ENCODE peak calls at places on chromosome 10, in five cellular contexts. U, G, E, Q and M are unnamed samples. For H3K4me1 and H3K36me3, the result is how much of the 10 kb centered on the place peaks cover.

GRCh38 chr10:31304261-31304970 is 14.6 kb upstream of the ZEB1 start:
- DNase-seq in G (no peak), E (no peak), U (no peak), Q (no peak), M (no peak)

GRCh38 chr10:102815790-102816549 is 21.2 kb downstream of the CYP17A1 start:
- DNase-seq in G (peak), Q (no peak), E (no peak), U (peak), M (peak)

GRCh38 chr10:132603851-132604533 is 66.4 kb downstream of the INPP5A start:
- DNase-seq in U (no peak), Q (no peak), G (no peak), E (no peak), M (peak)

GRCh38 chr10:88565072-88565471 is 18.0 kb downstream of the RNLS start:
- DNase-seq in E (no peak), Q (no peak), U (no peak), G (no peak), M (no peak)

GRCh38 chr10:110857265-110858158 is 14.2 kb upstream of the PDCD4 start:
- DNase-seq in E (peak), U (no peak), G (no peak), Q (no peak), M (no peak)

GRCh38 chr10:118662228-118663035 is 67.0 kb upstream of the PRLHR start:
- DNase-seq in Q (no peak), G (no peak), U (no peak), E (no peak), M (no peak)

GRCh38 chr10:6621536-6621935 is 41.5 kb upstream of the PRKCQ start:
- DNase-seq in E (no peak), Q (no peak), G (no peak), U (no peak), M (no peak)

GRCh38 chr10:65323802-65324201 is 1602.0 kb upstream of the LRRTM3 start:
- DNase-seq in E (no peak), G (no peak), Q (no peak), U (no peak), M (no peak)

GRCh38 chr10:107834706-107835105 is 670.2 kb upstream of the SORCS1 start:
- DNase-seq in U (no peak), E (no peak), G (no peak), Q (no peak), M (no peak)

GRCh38 chr10:132272767-132273090 is 35.0 kb downstream of the STK32C start:
- DNase-seq in E (no peak), G (no peak), U (no peak), Q (no peak), M (peak)

GRCh38 chr10:554182-554848 is 135.2 kb downstream of the DIP2C start:
- DNase-seq in G (no peak), E (no peak), Q (no peak), U (no peak), M (no peak)

GRCh38 chr10:96645191-96645721 is 58.4 kb upstream of the TM9SF3 start:
- DNase-seq in E (no peak), Q (no peak), G (no peak), U (no peak), M (peak)

GRCh38 chr10:86964847-86965190 is 3.5 kb upstream of the ADIRF start:
- DNase-seq in U (no peak), G (peak), E (no peak), Q (no peak), M (no peak)

GRCh38 chr10:50510517-50511473 is 113.0 kb downstream of the SGMS1 start:
- DNase-seq in U (no peak), E (no peak), G (no peak), Q (no peak), M (no peak)

GRCh38 chr10:50512743-50513416 is 110.9 kb downstream of the SGMS1 start:
- DNase-seq in G (no peak), E (no peak), Q (no peak), U (no peak), M (no peak)

GRCh38 chr10:50513956-50514355 is 109.8 kb downstream of the SGMS1 start:
- DNase-seq in U (no peak), G (no peak), Q (no peak), E (no peak), M (no peak)

GRCh38 chr10:50512214-50512595 is 111.6 kb downstream of the SGMS1 start:
- DNase-seq in G (no peak), U (no peak), E (no peak), Q (no peak), M (no peak)

GRCh38 chr10:50511512-50512213 is 112.1 kb downstream of the SGMS1 start:
- DNase-seq in Q (no peak), U (no peak), G (no peak), E (no peak), M (no peak)
- H3K4me1 ChIP-seq in Q (under half), U (half or more), G (under half), E (under half), M (under half)

GRCh38 chr10:3113343-3113720 is 46.0 kb downstream of the PFKP start:
- DNase-seq in U (no peak), G (no peak), E (no peak), Q (no peak), M (peak)

GRCh38 chr10:3117486-3117885 is 50.1 kb downstream of the PFKP start:
- DNase-seq in U (no peak), G (no peak), Q (no peak), E (no peak), M (no peak)

GRCh38 chr10:3115685-3116084 is 48.3 kb downstream of the PFKP start:
- DNase-seq in G (no peak), E (no peak), Q (no peak), U (no peak), M (no peak)

GRCh38 chr10:3118621-3119020 is 51.3 kb downstream of the PFKP start:
- DNase-seq in G (no peak), U (no peak), Q (no peak), E (no peak), M (no peak)

DNA sequence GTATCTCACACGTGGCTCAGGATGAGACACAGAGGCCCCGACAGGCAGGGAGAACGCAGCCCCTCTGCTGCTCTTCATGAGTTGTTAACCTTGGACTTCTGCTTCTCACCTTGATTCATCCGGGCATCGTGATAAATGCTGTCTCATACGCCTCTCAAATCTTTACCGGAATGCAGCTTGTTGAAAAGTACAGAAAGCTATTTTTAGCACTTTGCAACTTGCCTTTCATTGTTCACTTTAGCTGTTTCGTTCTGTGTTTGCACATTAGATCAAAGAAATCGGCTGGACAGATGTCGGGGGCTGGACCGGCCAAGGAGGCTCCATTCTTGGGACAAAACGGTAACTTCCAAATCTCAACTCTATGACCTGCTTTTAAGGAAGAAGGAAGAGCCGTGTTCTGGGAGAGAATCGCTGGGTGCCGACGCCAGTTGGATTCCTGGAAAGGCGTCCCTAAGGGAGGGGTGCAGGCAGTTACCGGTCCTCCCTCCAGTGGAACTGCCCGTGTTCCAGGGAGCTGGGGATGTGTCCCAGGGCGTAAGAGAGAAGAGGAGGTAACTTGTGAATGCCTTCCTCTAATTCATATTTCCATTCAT is 49.3 kb downstream of the PFKP start:
- DNase-seq in Q (no peak), U (no peak), G (no peak), E (no peak), M (no peak)
- H3K36me3 ChIP-seq in Q (under half), U (half or more), G (half or more), E (under half), M (under half)

DNA sequence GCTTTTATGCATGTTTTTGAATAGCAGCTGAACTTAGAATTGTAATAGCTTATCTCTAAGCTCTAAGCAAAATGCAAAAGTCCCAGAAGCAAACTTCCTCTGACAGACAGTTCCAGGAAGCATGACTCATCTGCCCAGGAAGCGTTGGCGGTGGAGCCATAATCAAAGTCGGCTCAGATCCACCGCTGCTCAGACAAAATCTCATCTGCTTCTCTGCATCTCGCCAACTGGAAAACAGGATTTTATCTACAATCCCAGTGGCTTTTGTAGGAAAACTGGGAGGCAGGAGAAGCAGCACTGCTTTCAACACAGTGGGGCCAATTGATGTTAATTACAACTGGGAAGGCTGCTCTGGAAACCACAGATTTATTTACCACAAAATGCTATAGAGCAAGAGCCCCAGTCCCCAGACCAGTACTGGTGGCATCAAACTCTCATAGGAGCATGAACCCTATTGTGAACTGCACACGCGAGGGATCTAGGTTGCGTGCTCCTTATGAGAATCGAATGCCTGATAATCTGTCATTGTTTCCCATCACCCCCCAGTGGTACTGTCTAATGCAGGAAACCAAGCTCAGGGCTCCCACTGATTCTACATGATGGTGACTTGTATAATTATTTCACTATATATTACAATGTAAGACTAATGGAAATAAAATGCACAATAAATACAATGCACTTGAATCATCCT is 99.9 kb downstream of the CUBN start:
- DNase-seq in U (peak), G (peak), E (no peak), Q (peak), M (peak)
- H3K4me1 ChIP-seq in U (half or more), G (under half), E (under half), Q (half or more), M (under half)

GRCh38 chr10:70836319-70836718 is 20.6 kb downstream of the SGPL1 start:
- DNase-seq in E (no peak), G (no peak), U (no peak), Q (no peak), M (no peak)
- H3K36me3 ChIP-seq in E (under half), G (under half), U (under half), Q (under half), M (under half)

GRCh38 chr10:79289801-79290200 is 57.5 kb upstream of the PPIF start:
- DNase-seq in E (no peak), U (no peak), Q (no peak), G (no peak), M (no peak)

GRCh38 chr10:79284158-79284871 is 63.0 kb upstream of the PPIF start:
- DNase-seq in E (no peak), U (no peak), Q (no peak), G (no peak), M (no peak)

GRCh38 chr10:79285315-79286185 is 61.7 kb upstream of the PPIF start:
- DNase-seq in E (no peak), G (no peak), U (no peak), Q (no peak), M (no peak)

GRCh38 chr10:79286318-79286951 is 60.8 kb upstream of the PPIF start:
- DNase-seq in G (peak), U (peak), E (peak), Q (peak), M (peak)

GRCh38 chr10:79287973-79288715 is 59.1 kb upstream of the PPIF start:
- DNase-seq in U (no peak), E (no peak), G (no peak), Q (no peak), M (no peak)
- H3K4me1 ChIP-seq in U (half or more), E (under half), G (under half), Q (under half), M (under half)

GRCh38 chr10:11525503-11525902 is 85.9 kb downstream of the USP6NL start:
- DNase-seq in Q (no peak), E (no peak), G (no peak), U (peak), M (peak)
- H3K36me3 ChIP-seq in Q (under half), E (under half), G (under half), U (under half), M (under half)

GRCh38 chr10:42609872-42610271 is 28.5 kb downstream of the ZNF33B start:
- DNase-seq in U (no peak), E (no peak), Q (no peak), G (no peak), M (no peak)

GRCh38 chr10:42618424-42618823 is 19.9 kb downstream of the ZNF33B start:
- DNase-seq in Q (no peak), U (no peak), E (no peak), G (no peak), M (no peak)

GRCh38 chr10:42615419-42615818 is 23.0 kb downstream of the ZNF33B start:
- DNase-seq in U (no peak), E (no peak), Q (no peak), G (no peak), M (no peak)
- H3K4me1 ChIP-seq in U (under half), E (under half), Q (under half), G (under half), M (under half)

GRCh38 chr10:77854115-77854514 is 72.4 kb downstream of the DLG5 start:
- DNase-seq in G (no peak), Q (no peak), E (no peak), U (no peak), M (no peak)

GRCh38 chr10:77857272-77857671 is 69.3 kb downstream of the DLG5 start:
- DNase-seq in G (no peak), Q (peak), U (no peak), E (peak), M (no peak)

GRCh38 chr10:77855404-77856155 is 71.0 kb downstream of the DLG5 start:
- DNase-seq in U (no peak), Q (no peak), E (peak), G (no peak), M (no peak)

GRCh38 chr10:77859200-77859864 is 67.2 kb downstream of the DLG5 start:
- DNase-seq in Q (no peak), G (no peak), U (no peak), E (no peak), M (no peak)

GRCh38 chr10:77856566-77856965 is 70.0 kb downstream of the DLG5 start:
- DNase-seq in E (no peak), G (no peak), Q (no peak), U (no peak), M (no peak)
- H3K36me3 ChIP-seq in E (under half), G (under half), Q (under half), U (under half), M (under half)